ENCODE peak calls at places on chromosomes 5 and 9, in six cellular contexts. One of them, this sample, is unnamed.

GRCh38 chr9:111036068-111036789 is 2.0 kb downstream of the LPAR1 start:
- DNase-seq in stimulated activated CD4-positive, alpha-beta T cell treated with anti-CD3 and anti-CD28 coated beads, TNF-alpha, amount 100 ng/mL, for 4 hours: no peak
- DNase-seq in amniotic epithelial cell: peak
- DNase-seq in left lung: peak
- DNase-seq in GM19239: no peak
- DNase-seq in HL-60: no peak
- DNase-seq in this sample: peak

GRCh38 chr9:38024036-38024681 is 44.9 kb downstream of the SHB start:
- DNase-seq in stimulated activated CD4-positive, alpha-beta T cell treated with anti-CD3 and anti-CD28 coated beads, TNF-alpha, amount 100 ng/mL, for 4 hours: no peak
- DNase-seq in amniotic epithelial cell: peak
- DNase-seq in left lung: no peak
- DNase-seq in GM19239: no peak
- DNase-seq in HL-60: no peak
- DNase-seq in this sample: no peak

GRCh38 chr5:123364443-123364842 is 58.8 kb downstream of the CEP120 start:
- DNase-seq in stimulated activated CD4-positive, alpha-beta T cell treated with anti-CD3 and anti-CD28 coated beads, TNF-alpha, amount 100 ng/mL, for 4 hours: no peak
- DNase-seq in amniotic epithelial cell: no peak
- DNase-seq in left lung: no peak
- DNase-seq in GM19239: no peak
- DNase-seq in HL-60: no peak
- DNase-seq in this sample: no peak

GRCh38 chr9:115133649-115134048 is 15.7 kb upstream of the TNC start:
- DNase-seq in stimulated activated CD4-positive, alpha-beta T cell treated with anti-CD3 and anti-CD28 coated beads, TNF-alpha, amount 100 ng/mL, for 4 hours: no peak
- DNase-seq in amniotic epithelial cell: peak
- DNase-seq in left lung: no peak
- DNase-seq in GM19239: no peak
- DNase-seq in HL-60: no peak
- DNase-seq in this sample: no peak

GRCh38 chr9:18115131-18115530 is 358.8 kb upstream of the ADAMTSL1 start:
- DNase-seq in stimulated activated CD4-positive, alpha-beta T cell treated with anti-CD3 and anti-CD28 coated beads, TNF-alpha, amount 100 ng/mL, for 4 hours: no peak
- DNase-seq in amniotic epithelial cell: no peak
- DNase-seq in left lung: no peak
- DNase-seq in GM19239: no peak
- DNase-seq in HL-60: no peak
- DNase-seq in this sample: no peak

GRCh38 chr5:56979968-56980367 is 28.0 kb upstream of the MIER3 start:
- DNase-seq in stimulated activated CD4-positive, alpha-beta T cell treated with anti-CD3 and anti-CD28 coated beads, TNF-alpha, amount 100 ng/mL, for 4 hours: no peak
- DNase-seq in amniotic epithelial cell: no peak
- DNase-seq in left lung: no peak
- DNase-seq in GM19239: no peak
- DNase-seq in HL-60: no peak
- DNase-seq in this sample: no peak

GRCh38 chr9:38029923-38030638 is 38.9 kb downstream of the SHB start:
- DNase-seq in stimulated activated CD4-positive, alpha-beta T cell treated with anti-CD3 and anti-CD28 coated beads, TNF-alpha, amount 100 ng/mL, for 4 hours: no peak
- DNase-seq in amniotic epithelial cell: no peak
- DNase-seq in left lung: no peak
- DNase-seq in GM19239: no peak
- DNase-seq in HL-60: no peak
- DNase-seq in this sample: no peak

GRCh38 chr5:31993182-31993961 is 180.7 kb downstream of the GOLPH3 start:
- DNase-seq in stimulated activated CD4-positive, alpha-beta T cell treated with anti-CD3 and anti-CD28 coated beads, TNF-alpha, amount 100 ng/mL, for 4 hours: no peak
- DNase-seq in amniotic epithelial cell: peak
- DNase-seq in left lung: no peak
- DNase-seq in GM19239: no peak
- DNase-seq in HL-60: no peak
- DNase-seq in this sample: no peak

GRCh38 chr5:15763754-15764153 is 263.8 kb downstream of the FBXL7 start:
- DNase-seq in stimulated activated CD4-positive, alpha-beta T cell treated with anti-CD3 and anti-CD28 coated beads, TNF-alpha, amount 100 ng/mL, for 4 hours: no peak
- DNase-seq in amniotic epithelial cell: peak
- DNase-seq in left lung: no peak
- DNase-seq in GM19239: no peak
- DNase-seq in HL-60: no peak
- DNase-seq in this sample: no peak

GRCh38 chr9:114321759-114322158 is 1.1 kb upstream of the ORM1 start:
- DNase-seq in stimulated activated CD4-positive, alpha-beta T cell treated with anti-CD3 and anti-CD28 coated beads, TNF-alpha, amount 100 ng/mL, for 4 hours: no peak
- DNase-seq in amniotic epithelial cell: peak
- DNase-seq in left lung: no peak
- DNase-seq in GM19239: no peak
- DNase-seq in HL-60: no peak
- DNase-seq in this sample: no peak

GRCh38 chr9:99112750-99113417 is 8.0 kb downstream of the TGFBR1 start:
- DNase-seq in stimulated activated CD4-positive, alpha-beta T cell treated with anti-CD3 and anti-CD28 coated beads, TNF-alpha, amount 100 ng/mL, for 4 hours: no peak
- DNase-seq in amniotic epithelial cell: no peak
- DNase-seq in left lung: no peak
- DNase-seq in GM19239: no peak
- DNase-seq in HL-60: peak
- DNase-seq in this sample: no peak

GRCh38 chr5:18113724-18114123 is 479.5 kb downstream of the TAF11L14 start:
- DNase-seq in stimulated activated CD4-positive, alpha-beta T cell treated with anti-CD3 and anti-CD28 coated beads, TNF-alpha, amount 100 ng/mL, for 4 hours: no peak
- DNase-seq in amniotic epithelial cell: peak
- DNase-seq in left lung: no peak
- DNase-seq in GM19239: no peak
- DNase-seq in HL-60: peak
- DNase-seq in this sample: no peak

GRCh38 chr9:4987996-4988421 is 2.9 kb downstream of the JAK2 start:
- DNase-seq in stimulated activated CD4-positive, alpha-beta T cell treated with anti-CD3 and anti-CD28 coated beads, TNF-alpha, amount 100 ng/mL, for 4 hours: peak
- DNase-seq in amniotic epithelial cell: peak
- DNase-seq in left lung: no peak
- DNase-seq in GM19239: no peak
- DNase-seq in HL-60: peak
- DNase-seq in this sample: peak

GRCh38 chr5:74095871-74096270 is 469.9 kb downstream of the ARHGEF28 start:
- DNase-seq in stimulated activated CD4-positive, alpha-beta T cell treated with anti-CD3 and anti-CD28 coated beads, TNF-alpha, amount 100 ng/mL, for 4 hours: no peak
- DNase-seq in amniotic epithelial cell: peak
- DNase-seq in left lung: no peak
- DNase-seq in GM19239: no peak
- DNase-seq in HL-60: no peak
- DNase-seq in this sample: no peak

GRCh38 chr5:1312206-1312605 is 17.3 kb upstream of the TERT start:
- DNase-seq in stimulated activated CD4-positive, alpha-beta T cell treated with anti-CD3 and anti-CD28 coated beads, TNF-alpha, amount 100 ng/mL, for 4 hours: no peak
- DNase-seq in amniotic epithelial cell: no peak
- DNase-seq in left lung: no peak
- DNase-seq in GM19239: no peak
- DNase-seq in HL-60: no peak
- DNase-seq in this sample: no peak

GRCh38 chr9:92975452-92975770 is 28.1 kb downstream of the FGD3 start:
- DNase-seq in stimulated activated CD4-positive, alpha-beta T cell treated with anti-CD3 and anti-CD28 coated beads, TNF-alpha, amount 100 ng/mL, for 4 hours: no peak
- DNase-seq in amniotic epithelial cell: no peak
- DNase-seq in left lung: no peak
- DNase-seq in GM19239: no peak
- DNase-seq in HL-60: no peak
- DNase-seq in this sample: peak

GRCh38 chr9:35828716-35829083 is at the start of gene FAM221B:
- DNase-seq in stimulated activated CD4-positive, alpha-beta T cell treated with anti-CD3 and anti-CD28 coated beads, TNF-alpha, amount 100 ng/mL, for 4 hours: no peak
- DNase-seq in amniotic epithelial cell: no peak
- DNase-seq in left lung: peak
- DNase-seq in GM19239: no peak
- DNase-seq in HL-60: no peak
- DNase-seq in this sample: peak

GRCh38 chr5:142215915-142216681 is 107.5 kb downstream of the NDFIP1 start:
- DNase-seq in stimulated activated CD4-positive, alpha-beta T cell treated with anti-CD3 and anti-CD28 coated beads, TNF-alpha, amount 100 ng/mL, for 4 hours: no peak
- DNase-seq in amniotic epithelial cell: peak
- DNase-seq in left lung: peak
- DNase-seq in GM19239: no peak
- DNase-seq in HL-60: no peak
- DNase-seq in this sample: no peak

GRCh38 chr5:115459844-115460243 is 84.7 kb downstream of the FEM1C start:
- DNase-seq in stimulated activated CD4-positive, alpha-beta T cell treated with anti-CD3 and anti-CD28 coated beads, TNF-alpha, amount 100 ng/mL, for 4 hours: no peak
- DNase-seq in amniotic epithelial cell: peak
- DNase-seq in left lung: no peak
- DNase-seq in GM19239: no peak
- DNase-seq in HL-60: no peak
- DNase-seq in this sample: no peak

GRCh38 chr9:125393426-125393825 is 131.8 kb downstream of the GAPVD1 start:
- DNase-seq in stimulated activated CD4-positive, alpha-beta T cell treated with anti-CD3 and anti-CD28 coated beads, TNF-alpha, amount 100 ng/mL, for 4 hours: no peak
- DNase-seq in amniotic epithelial cell: peak
- DNase-seq in left lung: no peak
- DNase-seq in GM19239: no peak
- DNase-seq in HL-60: no peak
- DNase-seq in this sample: no peak

GRCh38 chr9:99231708-99232107 is 9.6 kb downstream of the SEC61B start:
- DNase-seq in stimulated activated CD4-positive, alpha-beta T cell treated with anti-CD3 and anti-CD28 coated beads, TNF-alpha, amount 100 ng/mL, for 4 hours: no peak
- DNase-seq in amniotic epithelial cell: peak
- DNase-seq in left lung: no peak
- DNase-seq in GM19239: no peak
- DNase-seq in HL-60: peak
- DNase-seq in this sample: peak

GRCh38 chr5:64775288-64775687 is 6.6 kb downstream of the CWC27 start:
- DNase-seq in stimulated activated CD4-positive, alpha-beta T cell treated with anti-CD3 and anti-CD28 coated beads, TNF-alpha, amount 100 ng/mL, for 4 hours: no peak
- DNase-seq in amniotic epithelial cell: no peak
- DNase-seq in left lung: no peak
- DNase-seq in GM19239: no peak
- DNase-seq in HL-60: peak
- DNase-seq in this sample: no peak

GRCh38 chr5:108661590-108662219 is 86.0 kb upstream of the FER start:
- DNase-seq in stimulated activated CD4-positive, alpha-beta T cell treated with anti-CD3 and anti-CD28 coated beads, TNF-alpha, amount 100 ng/mL, for 4 hours: no peak
- DNase-seq in amniotic epithelial cell: peak
- DNase-seq in left lung: no peak
- DNase-seq in GM19239: no peak
- DNase-seq in HL-60: no peak
- DNase-seq in this sample: no peak

GRCh38 chr5:91742504-91742903 is 359.4 kb upstream of the ARRDC3 start:
- DNase-seq in stimulated activated CD4-positive, alpha-beta T cell treated with anti-CD3 and anti-CD28 coated beads, TNF-alpha, amount 100 ng/mL, for 4 hours: no peak
- DNase-seq in amniotic epithelial cell: no peak
- DNase-seq in left lung: no peak
- DNase-seq in GM19239: no peak
- DNase-seq in HL-60: no peak
- DNase-seq in this sample: no peak

GRCh38 chr5:100772548-100772947 is 130.5 kb downstream of the ST8SIA4 start:
- DNase-seq in stimulated activated CD4-positive, alpha-beta T cell treated with anti-CD3 and anti-CD28 coated beads, TNF-alpha, amount 100 ng/mL, for 4 hours: no peak
- DNase-seq in amniotic epithelial cell: no peak
- DNase-seq in left lung: no peak
- DNase-seq in GM19239: no peak
- DNase-seq in HL-60: no peak
- DNase-seq in this sample: peak

GRCh38 chr5:24742334-24742733 is 97.6 kb upstream of the CDH10 start:
- DNase-seq in stimulated activated CD4-positive, alpha-beta T cell treated with anti-CD3 and anti-CD28 coated beads, TNF-alpha, amount 100 ng/mL, for 4 hours: no peak
- DNase-seq in amniotic epithelial cell: no peak
- DNase-seq in left lung: no peak
- DNase-seq in GM19239: no peak
- DNase-seq in HL-60: no peak
- DNase-seq in this sample: no peak